ENCODE peak calls at places on chromosome 2, in six cellular contexts. One of them, this sample, is unnamed.

GRCh38 chr2:6181525-6182270 is 489.5 kb downstream of the SOX11 start:
- DNase-seq in NCI-H1930: no peak
- DNase-seq in A172: peak
- DNase-seq in foreskin fibroblast: no peak
- DNase-seq in CD8-positive, alpha-beta T cell: no peak
- DNase-seq in HTR-8/SVneo: peak
- DNase-seq in this sample: peak

GRCh38 chr2:99898649-99899048 is 243.7 kb downstream of the AFF3 start:
- DNase-seq in A172: no peak
- DNase-seq in HTR-8/SVneo: no peak
- DNase-seq in CD8-positive, alpha-beta T cell: no peak
- DNase-seq in foreskin fibroblast: no peak
- DNase-seq in NCI-H1930: no peak
- DNase-seq in this sample: no peak

GRCh38 chr2:174779361-174779928 is 15.2 kb upstream of the CHRNA1 start:
- DNase-seq in A172: peak
- DNase-seq in CD8-positive, alpha-beta T cell: no peak
- DNase-seq in foreskin fibroblast: peak
- DNase-seq in HTR-8/SVneo: no peak
- DNase-seq in NCI-H1930: no peak
- DNase-seq in this sample: no peak

GRCh38 chr2:239569401-239570090 is 168.7 kb upstream of the HDAC4 start:
- DNase-seq in CD8-positive, alpha-beta T cell: no peak
- DNase-seq in HTR-8/SVneo: no peak
- DNase-seq in NCI-H1930: no peak
- DNase-seq in A172: peak
- DNase-seq in foreskin fibroblast: no peak
- DNase-seq in this sample: no peak

GRCh38 chr2:171522804-171523338 is 597 bp downstream of the CYBRD1 start:
- DNase-seq in NCI-H1930: no peak
- DNase-seq in CD8-positive, alpha-beta T cell: no peak
- DNase-seq in A172: no peak
- DNase-seq in foreskin fibroblast: peak
- DNase-seq in HTR-8/SVneo: no peak
- DNase-seq in this sample: peak

GRCh38 chr2:24820598-24821432 is 27.6 kb downstream of the CENPO start:
- DNase-seq in foreskin fibroblast: no peak
- DNase-seq in A172: no peak
- DNase-seq in HTR-8/SVneo: no peak
- DNase-seq in CD8-positive, alpha-beta T cell: no peak
- DNase-seq in NCI-H1930: no peak
- DNase-seq in this sample: peak

GRCh38 chr2:52934354-52934898 is 833.2 kb upstream of the CHAC2 start:
- DNase-seq in A172: peak
- DNase-seq in CD8-positive, alpha-beta T cell: no peak
- DNase-seq in NCI-H1930: no peak
- DNase-seq in foreskin fibroblast: peak
- DNase-seq in HTR-8/SVneo: peak
- DNase-seq in this sample: peak

GRCh38 chr2:67503066-67503795 is 106.1 kb downstream of the ETAA1 start:
- DNase-seq in HTR-8/SVneo: peak
- DNase-seq in A172: peak
- DNase-seq in NCI-H1930: no peak
- DNase-seq in foreskin fibroblast: peak
- DNase-seq in CD8-positive, alpha-beta T cell: no peak
- DNase-seq in this sample: peak

GRCh38 chr2:12929806-12930205 is 213.1 kb downstream of the TRIB2 start:
- DNase-seq in A172: no peak
- DNase-seq in CD8-positive, alpha-beta T cell: no peak
- DNase-seq in foreskin fibroblast: no peak
- DNase-seq in NCI-H1930: no peak
- DNase-seq in HTR-8/SVneo: no peak
- DNase-seq in this sample: no peak

GRCh38 chr2:121260370-121261154 is 24.4 kb downstream of the TFCP2L1 start:
- DNase-seq in CD8-positive, alpha-beta T cell: no peak
- DNase-seq in NCI-H1930: no peak
- DNase-seq in HTR-8/SVneo: no peak
- DNase-seq in foreskin fibroblast: no peak
- DNase-seq in A172: no peak
- DNase-seq in this sample: no peak

GRCh38 chr2:239244625-239245024 is 156.2 kb downstream of the HDAC4 start:
- DNase-seq in CD8-positive, alpha-beta T cell: no peak
- DNase-seq in HTR-8/SVneo: no peak
- DNase-seq in A172: no peak
- DNase-seq in foreskin fibroblast: no peak
- DNase-seq in NCI-H1930: no peak
- DNase-seq in this sample: no peak

GRCh38 chr2:44940053-44940494 is 1.4 kb upstream of the SIX3 start:
- DNase-seq in A172: no peak
- DNase-seq in foreskin fibroblast: no peak
- DNase-seq in HTR-8/SVneo: no peak
- DNase-seq in NCI-H1930: no peak
- DNase-seq in CD8-positive, alpha-beta T cell: no peak
- DNase-seq in this sample: no peak

GRCh38 chr2:177758591-177759371 is 313.8 kb downstream of the PDE11A start:
- DNase-seq in NCI-H1930: peak
- DNase-seq in A172: peak
- DNase-seq in CD8-positive, alpha-beta T cell: no peak
- DNase-seq in foreskin fibroblast: peak
- DNase-seq in HTR-8/SVneo: peak
- DNase-seq in this sample: peak

GRCh38 chr2:188693111-188693510 is 281.1 kb upstream of the COL3A1 start:
- DNase-seq in A172: no peak
- DNase-seq in CD8-positive, alpha-beta T cell: no peak
- DNase-seq in foreskin fibroblast: no peak
- DNase-seq in NCI-H1930: no peak
- DNase-seq in HTR-8/SVneo: no peak
- DNase-seq in this sample: no peak

GRCh38 chr2:69225933-69226332 is 161.1 kb downstream of the GFPT1 start:
- DNase-seq in CD8-positive, alpha-beta T cell: no peak
- DNase-seq in foreskin fibroblast: peak
- DNase-seq in NCI-H1930: no peak
- DNase-seq in A172: no peak
- DNase-seq in HTR-8/SVneo: no peak
- DNase-seq in this sample: no peak

GRCh38 chr2:28413896-28414290 is 21.2 kb downstream of the FOSL2 start:
- DNase-seq in foreskin fibroblast: no peak
- DNase-seq in CD8-positive, alpha-beta T cell: no peak
- DNase-seq in HTR-8/SVneo: no peak
- DNase-seq in NCI-H1930: no peak
- DNase-seq in A172: no peak
- DNase-seq in this sample: no peak

GRCh38 chr2:110126086-110126773 is 10.6 kb upstream of the MALL start:
- DNase-seq in foreskin fibroblast: peak
- DNase-seq in CD8-positive, alpha-beta T cell: no peak
- DNase-seq in HTR-8/SVneo: no peak
- DNase-seq in A172: peak
- DNase-seq in NCI-H1930: no peak
- DNase-seq in this sample: no peak

GRCh38 chr2:235500761-235501662 is 7.2 kb downstream of the AGAP1 start:
- DNase-seq in A172: peak
- DNase-seq in NCI-H1930: no peak
- DNase-seq in foreskin fibroblast: peak
- DNase-seq in HTR-8/SVneo: peak
- DNase-seq in CD8-positive, alpha-beta T cell: no peak
- DNase-seq in this sample: peak

GRCh38 chr2:75560768-75561565 is at the start of gene EVA1A:
- DNase-seq in NCI-H1930: no peak
- DNase-seq in foreskin fibroblast: peak
- DNase-seq in A172: peak
- DNase-seq in HTR-8/SVneo: peak
- DNase-seq in CD8-positive, alpha-beta T cell: no peak
- DNase-seq in this sample: peak

This sample was measured in AG08396.